ENCODE peak calls at places on chromosomes 7 and 10, in seven cellular contexts. V is uterus, P is heart left ventricle, D is IMR-90, N is prostate gland, Y is transverse colon, R is ovary. U is an unnamed sample.

GRCh38 chr7:141027043-141027442 is 12.3 kb upstream of the MRPS33 start:
- DNase-seq in V (no peak), N (no peak), D (no peak), P (no peak), Y (no peak), R (no peak), U (no peak)

GRCh38 chr10:113523071-113523470 is 29.8 kb upstream of the HABP2 start:
- DNase-seq in R (no peak), Y (no peak), P (no peak), D (no peak), N (no peak), V (no peak), U (no peak)

GRCh38 chr10:373516-374309 is 238.5 kb downstream of the ZMYND11 start:
- DNase-seq in V (peak; percentile 37), D (peak; percentile 63), Y (peak; percentile 25), N (peak; percentile 33), R (no peak), P (no peak), U (peak; percentile 30)

GRCh38 chr7:92641921-92642511 is 51.8 kb upstream of the FAM133B start:
- DNase-seq in N (no peak), P (no peak), Y (no peak), D (peak; percentile 86), V (no peak), R (no peak), U (no peak)

GRCh38 chr7:27952393-27953290 is 212.7 kb downstream of the TAX1BP1 start:
- DNase-seq in Y (no peak), D (peak; percentile 57), P (no peak), V (no peak), R (no peak), N (no peak), U (no peak)

GRCh38 chr7:19122018-19122588 is 4.7 kb upstream of the TWIST1 start:
- DNase-seq in R (no peak), Y (no peak), V (no peak), N (no peak), P (no peak), D (peak; percentile 72), U (no peak)

GRCh38 chr10:79185067-79185774 is 116.5 kb downstream of the ZMIZ1 start:
- DNase-seq in Y (no peak), R (peak; percentile 77), N (no peak), P (no peak), D (peak; percentile 41), V (no peak), U (no peak)

GRCh38 chr10:4384254-4384653 is 441.8 kb upstream of the AKR1E2 start:
- DNase-seq in R (no peak), D (peak; percentile 76), N (no peak), Y (no peak), P (no peak), V (no peak), U (no peak)

GRCh38 chr7:150996289-150997074 is 5.7 kb downstream of the NOS3 start:
- DNase-seq in D (no peak), N (no peak), P (no peak), Y (no peak), R (no peak), V (no peak), U (no peak)

GRCh38 chr10:86668297-86669165 is at the start of gene LDB3:
- DNase-seq in R (peak; percentile 40), N (no peak), P (peak; percentile 85), D (peak; percentile 73), V (peak; percentile 57), Y (peak; percentile 31), U (no peak)

GRCh38 chr7:73746378-73746777 is 7.8 kb upstream of the ABHD11 start:
- DNase-seq in Y (no peak), V (no peak), R (no peak), P (no peak), D (no peak), N (peak; percentile 87), U (peak; percentile 82)

GRCh38 chr7:37657798-37658197 is 25.8 kb upstream of the GPR141 start:
- DNase-seq in R (no peak), Y (no peak), N (no peak), D (no peak), P (no peak), V (no peak), U (no peak)

GRCh38 chr10:23505797-23506465 is 67.1 kb downstream of the OTUD1 start:
- DNase-seq in N (peak; percentile 8), R (no peak), V (no peak), D (no peak), Y (no peak), P (no peak), U (no peak)

GRCh38 chr7:33511735-33512134 is 382.4 kb downstream of the BBS9 start:
- DNase-seq in R (no peak), D (no peak), N (no peak), V (no peak), P (no peak), Y (no peak), U (no peak)

GRCh38 chr7:140358771-140359095 is 39.6 kb downstream of the SLC37A3 start:
- DNase-seq in D (no peak), N (no peak), Y (no peak), V (no peak), R (no peak), P (no peak), U (no peak)

GRCh38 chr7:135392701-135393100 is 117.2 kb downstream of the CNOT4 start:
- DNase-seq in R (no peak), P (no peak), N (no peak), Y (no peak), V (no peak), D (no peak), U (no peak)

GRCh38 chr7:107045980-107046379 is 1.5 kb downstream of the PRKAR2B start:
- DNase-seq in V (no peak), N (no peak), P (no peak), D (peak; percentile 61), Y (no peak), R (no peak), U (no peak)

GRCh38 chr7:115340828-115341227 is 418.9 kb downstream of the MDFIC start:
- DNase-seq in D (peak; percentile 94), R (no peak), P (no peak), Y (no peak), V (no peak), N (no peak), U (no peak)

GRCh38 chr7:26493737-26494423 is 202.2 kb downstream of the SNX10 start:
- DNase-seq in P (no peak), N (no peak), V (no peak), D (no peak), R (no peak), Y (no peak), U (no peak)

DNA sequence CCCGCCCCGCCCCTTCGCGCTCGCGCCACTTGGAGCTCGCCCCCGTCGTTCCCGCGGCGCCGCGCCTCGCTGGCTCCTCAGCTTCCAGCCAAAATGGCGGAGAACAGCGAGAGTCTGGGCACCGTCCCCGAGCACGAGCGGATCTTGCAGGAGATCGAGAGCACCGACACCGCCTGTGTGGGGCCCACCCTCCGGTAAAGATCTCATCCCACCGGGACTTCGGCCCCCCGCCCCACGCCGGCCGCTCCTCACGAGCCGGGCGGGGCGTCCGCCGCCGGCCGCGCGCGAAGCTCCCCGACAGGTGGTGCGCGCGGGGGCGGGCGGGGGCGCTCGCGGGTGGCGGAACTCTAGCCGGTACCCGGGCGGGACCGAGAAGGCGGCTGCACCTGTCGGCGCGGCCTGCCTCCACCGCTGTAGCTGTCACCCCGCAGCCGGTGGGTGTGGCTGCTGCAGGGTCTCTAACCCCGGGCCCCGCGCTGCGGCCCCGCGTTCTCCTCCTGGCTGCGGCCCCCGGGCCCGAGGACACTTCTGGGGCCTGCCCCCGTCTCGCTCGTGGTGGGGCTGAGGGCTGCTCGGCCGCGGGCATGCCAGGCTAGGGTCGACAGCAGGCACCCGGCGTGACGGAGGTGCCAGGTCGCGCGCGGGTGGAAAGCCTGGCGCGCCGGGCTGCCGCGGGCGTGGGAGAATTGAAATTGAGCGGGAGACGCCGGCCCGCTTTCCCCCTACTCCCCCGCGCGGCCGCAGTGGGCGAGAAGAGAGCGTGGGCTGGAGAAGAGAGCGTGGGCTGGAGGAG is at the start of gene EXOC6:
- DNase-seq in P (peak; percentile 87), Y (peak; percentile 86), V (peak; percentile 75), N (peak; percentile 73), D (peak; percentile 74), R (peak; percentile 76), U (peak; percentile 82)
- TF ChIP-seq POLR2A in P (no peak), Y (no peak), V (no peak), N (no peak), D (peak; percentile 45), R (no peak), U (peak; percentile 57)

GRCh38 chr10:76303682-76304316 is 872.4 kb downstream of the LRMDA start:
- DNase-seq in R (peak; percentile 83), N (peak; percentile 83), Y (peak; percentile 63), D (peak; percentile 71), V (peak; percentile 75), P (peak; percentile 64), U (peak; percentile 81)

GRCh38 chr10:76302936-76303656 is 871.7 kb downstream of the LRMDA start:
- DNase-seq in Y (no peak), P (no peak), N (peak; percentile 53), R (no peak), V (peak; percentile 57), D (no peak), U (no peak)

GRCh38 chr10:76299501-76299900 is 868.1 kb downstream of the LRMDA start:
- DNase-seq in D (no peak), P (no peak), R (no peak), N (no peak), V (no peak), Y (no peak), U (no peak)

GRCh38 chr10:76302491-76302890 is 871.1 kb downstream of the LRMDA start:
- DNase-seq in V (no peak), Y (no peak), D (no peak), N (no peak), P (no peak), R (no peak), U (no peak)

DNA sequence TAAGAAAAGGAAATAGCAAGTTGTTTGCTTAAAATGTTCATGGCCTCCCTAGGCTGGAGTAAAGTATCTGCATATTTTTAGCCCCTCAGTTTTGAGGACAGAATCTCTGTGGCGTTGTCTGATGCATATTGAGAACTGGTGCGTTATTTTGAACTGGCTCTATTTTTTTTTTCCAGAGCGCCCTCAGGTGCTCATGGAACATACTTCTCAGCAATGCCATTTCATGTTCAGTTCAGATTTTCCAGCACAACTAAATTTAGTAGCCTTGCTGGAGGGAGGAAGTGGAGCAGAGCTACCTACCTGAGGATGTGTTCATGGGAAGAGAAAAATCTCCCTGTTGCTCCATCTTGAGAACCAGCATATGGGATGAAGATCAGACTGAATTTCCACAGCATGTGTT is 870.5 kb downstream of the LRMDA start:
- DNase-seq in Y (no peak), V (no peak), N (no peak), D (no peak), P (no peak), R (no peak), U (no peak)
- TF ChIP-seq CTCF in Y (no peak), V (no peak), N (no peak), D (no peak), P (no peak), R (no peak), U (no peak)

GRCh38 chr10:24518981-24519597 is 204.6 kb downstream of the ARHGAP21 start:
- DNase-seq in R (peak; percentile 77), N (peak; percentile 72), P (peak; percentile 69), Y (peak; percentile 56), V (peak; percentile 53), D (peak; percentile 60), U (peak; percentile 69)
- H3K4me3 ChIP-seq in R (no peak overlapping the region), N (no peak overlapping the region), P (no peak overlapping the region), Y (no peak overlapping the region), V (no peak overlapping the region), D (no peak overlapping the region), U (no peak overlapping the region)

DNA sequence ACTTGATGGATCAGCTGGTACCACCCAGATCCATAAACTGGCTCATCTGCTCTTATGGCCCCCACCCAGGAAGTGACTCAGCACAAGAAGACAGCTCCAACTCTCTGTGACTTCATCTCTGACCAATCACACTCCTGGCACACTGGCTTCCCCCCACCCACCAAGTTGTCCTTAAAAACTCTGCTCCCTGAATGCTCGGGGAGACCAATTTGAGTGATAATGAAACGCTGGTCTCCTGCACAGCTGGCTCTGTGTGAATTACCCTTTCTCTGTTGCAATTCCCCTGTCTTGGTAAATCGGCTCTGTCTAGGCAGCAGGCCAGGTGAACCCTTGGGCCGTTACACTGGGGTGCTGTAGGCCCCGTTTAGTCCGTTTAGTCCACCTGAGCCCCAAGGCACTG is 23.4 kb upstream of the BNIP3 start:
- DNase-seq in D (no peak), P (no peak), R (no peak), Y (no peak), N (no peak), V (no peak), U (no peak)
- TF ChIP-seq POLR2A in D (no peak), P (no peak), R (no peak), Y (no peak), N (no peak), V (no peak), U (no peak)

U was measured in body of pancreas.